ENCODE peak calls at places on chromosome 18, in four cellular contexts. A, L, S and B are unnamed samples.

GRCh38 chr18:36717422-36718110 is 111.2 kb downstream of the TPGS2 start:
- DNase-seq in A (no peak), L (no peak), S (no peak), B (no peak)

GRCh38 chr18:34522627-34523026 is 187.5 kb upstream of the DTNA start:
- DNase-seq in A (peak), L (no peak), S (no peak), B (no peak)

GRCh38 chr18:24204904-24205303 is 66.0 kb downstream of the CABYR start:
- DNase-seq in A (no peak), L (no peak), S (no peak), B (no peak)

GRCh38 chr18:6714027-6714426 is 15.5 kb upstream of the ARHGAP28 start:
- DNase-seq in A (no peak), L (no peak), S (no peak), B (no peak)

GRCh38 chr18:32383040-32383819 is 87.5 kb downstream of the GAREM1 start:
- DNase-seq in A (peak), L (no peak), S (peak), B (peak)

GRCh38 chr18:26575865-26576217 is 27.5 kb upstream of the KCTD1 start:
- DNase-seq in A (no peak), L (no peak), S (no peak), B (no peak)

GRCh38 chr18:46502444-46502843 is 154.6 kb downstream of the LOXHD1 start:
- DNase-seq in A (peak), L (no peak), S (peak), B (no peak)

GRCh38 chr18:42174909-42175308 is 219.9 kb downstream of the PIK3C3 start:
- DNase-seq in A (peak), L (no peak), S (peak), B (no peak)

GRCh38 chr18:35029103-35029502 is 12.1 kb upstream of the MAPRE2 start:
- DNase-seq in A (peak), L (no peak), S (peak), B (no peak)

GRCh38 chr18:37314534-37314933 is 251.1 kb downstream of the CELF4 start:
- DNase-seq in A (no peak), L (no peak), S (no peak), B (no peak)

GRCh38 chr18:40864846-40865245 is 1090.2 kb upstream of the PIK3C3 start:
- DNase-seq in A (no peak), L (no peak), S (peak), B (no peak)

GRCh38 chr18:26312196-26312595 is 86.0 kb downstream of the TAF4B start:
- DNase-seq in A (no peak), L (no peak), S (no peak), B (no peak)

GRCh38 chr18:12516049-12516677 is 108.4 kb downstream of the PRELID3A start:
- DNase-seq in A (peak), L (no peak), S (no peak), B (no peak)

GRCh38 chr18:21241224-21242131 is 554 bp upstream of the GREB1L start:
- DNase-seq in A (no peak), L (no peak), S (no peak), B (no peak)
- H3K4me3 ChIP-seq in A (peak), L (no peak), S (no peak), B (peak)

DNA sequence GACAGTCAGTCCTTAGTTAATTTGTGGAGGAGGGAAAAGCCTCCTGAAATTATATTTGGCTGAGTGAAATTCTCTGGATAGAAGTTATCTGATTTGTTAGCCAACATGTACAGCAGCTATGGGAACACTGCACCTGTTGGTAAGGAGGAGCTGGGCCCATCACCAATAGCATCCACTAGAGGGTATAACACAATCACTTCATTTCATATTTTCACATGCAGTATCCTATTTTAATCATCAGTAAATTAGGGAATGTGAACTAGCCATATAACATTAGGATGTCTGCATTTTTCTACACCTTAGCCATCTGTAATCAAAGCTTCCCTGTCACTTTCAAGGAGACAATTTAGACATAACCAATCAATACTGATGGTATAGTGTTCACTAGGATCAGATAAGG is 818.4 kb upstream of the CDH2 start:
- DNase-seq in A (no peak), L (no peak), S (no peak), B (no peak)
- TF ChIP-seq CTCF in A (peak), L (no peak), S (peak), B (peak)

GRCh38 chr18:2960983-2961696 is 51.8 kb downstream of the LPIN2 start:
- DNase-seq in A (no peak), L (no peak), S (no peak), B (no peak)
- H3K4me3 ChIP-seq in A (no peak), L (peak), S (no peak), B (no peak)

DNA sequence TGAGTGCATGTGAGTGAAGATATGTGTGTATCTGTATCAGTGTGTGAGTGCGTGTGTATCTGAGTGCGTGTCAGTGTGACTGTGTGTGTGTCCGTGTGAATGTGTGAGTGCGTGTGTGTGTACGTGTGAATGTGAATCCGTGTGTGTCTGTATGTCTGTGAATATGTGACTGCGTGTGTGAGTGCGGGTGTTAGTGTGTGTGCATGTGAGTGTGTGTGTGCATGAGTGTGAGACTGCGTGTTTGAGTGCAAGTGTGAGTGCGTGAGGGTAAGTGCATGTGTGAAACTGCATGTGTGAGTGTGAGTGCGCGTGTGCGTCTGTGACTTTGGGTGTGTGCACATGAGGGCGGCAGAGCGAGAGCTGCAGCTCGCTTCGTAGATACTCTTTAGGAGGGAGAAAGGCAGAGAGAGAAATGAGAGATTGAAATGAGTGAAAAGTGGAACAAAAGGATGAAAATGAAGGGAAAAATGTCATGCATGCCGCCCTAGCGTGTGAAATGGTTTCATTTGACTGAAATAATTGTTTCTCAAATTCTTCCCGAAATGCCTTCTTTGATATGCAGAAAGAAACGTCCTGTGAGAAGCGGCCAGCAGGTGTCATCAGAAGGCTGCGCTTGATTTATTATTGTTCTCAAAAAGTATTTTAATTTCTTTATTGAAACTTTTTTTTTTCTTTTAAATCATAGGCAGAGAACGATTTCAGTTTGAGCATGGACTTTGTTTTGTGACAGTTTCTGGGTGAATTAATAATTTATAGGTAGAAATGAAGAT is 25.6 kb downstream of the ZNF407 start:
- DNase-seq in A (peak), L (no peak), S (no peak), B (no peak)
- TF ChIP-seq CTCF in A (peak), L (peak), S (peak), B (peak)

DNA sequence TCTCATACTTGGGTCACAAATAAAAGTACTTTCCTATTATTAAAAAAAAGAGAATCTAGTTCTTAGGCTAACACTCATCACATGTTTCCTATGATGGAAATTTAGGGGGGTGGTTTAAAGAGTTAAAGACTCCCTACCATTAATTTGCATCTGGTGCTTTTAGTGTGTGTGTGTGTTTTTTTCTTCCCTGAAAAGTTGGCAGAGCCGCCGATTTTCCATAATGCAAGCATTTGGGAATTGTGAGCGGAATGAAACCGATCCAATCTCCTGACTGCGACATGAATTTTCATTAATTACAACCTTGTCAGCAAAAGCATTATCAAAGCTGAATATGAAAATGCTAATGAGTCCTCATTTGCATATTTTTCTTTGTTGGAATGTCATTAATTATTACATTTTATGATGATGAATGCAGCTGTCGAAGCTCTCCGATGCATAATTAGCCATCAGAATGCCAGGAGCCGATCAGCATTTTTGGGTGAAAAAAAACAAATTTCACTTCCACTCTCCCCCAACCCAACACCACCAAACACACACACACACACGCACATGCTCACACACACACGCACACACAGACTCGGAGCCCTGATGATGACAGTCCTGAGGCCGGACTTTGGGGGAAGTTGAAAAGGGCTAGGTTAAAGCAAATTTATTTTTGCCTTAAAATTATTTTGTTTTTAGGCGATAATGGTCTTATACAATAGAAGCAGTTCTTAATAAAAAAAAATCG is 165.4 kb downstream of the TCF4 start:
- DNase-seq in A (peak), L (no peak), S (peak), B (no peak)
- H3K4me3 ChIP-seq in A (peak), L (no peak), S (peak), B (peak)

GRCh38 chr18:49949991-49950395 is 136.7 kb upstream of the ACAA2 start:
- DNase-seq in A (no peak), L (no peak), S (no peak), B (no peak)

GRCh38 chr18:49948975-49949374 is 135.6 kb upstream of the ACAA2 start:
- DNase-seq in A (no peak), L (no peak), S (no peak), B (no peak)

GRCh38 chr18:49944681-49945080 is 131.3 kb upstream of the ACAA2 start:
- DNase-seq in A (peak), L (no peak), S (peak), B (no peak)
- TF ChIP-seq CTCF in A (no peak), L (no peak), S (peak), B (peak)

GRCh38 chr18:49490246-49490762 is 3.3 kb upstream of the C18orf32 start:
- DNase-seq in A (no peak), L (no peak), S (peak), B (no peak)

GRCh38 chr18:49486617-49486958 is 446 bp downstream of the C18orf32 start:
- DNase-seq in A (peak), L (peak), S (peak), B (no peak)

GRCh38 chr18:49486959-49487710 is at the start of gene C18orf32:
- DNase-seq in A (peak), L (peak), S (peak), B (peak)

GRCh38 chr18:49491534-49491856 is 4.5 kb upstream of the C18orf32 start:
- DNase-seq in A (no peak), L (no peak), S (no peak), B (no peak)

DNA sequence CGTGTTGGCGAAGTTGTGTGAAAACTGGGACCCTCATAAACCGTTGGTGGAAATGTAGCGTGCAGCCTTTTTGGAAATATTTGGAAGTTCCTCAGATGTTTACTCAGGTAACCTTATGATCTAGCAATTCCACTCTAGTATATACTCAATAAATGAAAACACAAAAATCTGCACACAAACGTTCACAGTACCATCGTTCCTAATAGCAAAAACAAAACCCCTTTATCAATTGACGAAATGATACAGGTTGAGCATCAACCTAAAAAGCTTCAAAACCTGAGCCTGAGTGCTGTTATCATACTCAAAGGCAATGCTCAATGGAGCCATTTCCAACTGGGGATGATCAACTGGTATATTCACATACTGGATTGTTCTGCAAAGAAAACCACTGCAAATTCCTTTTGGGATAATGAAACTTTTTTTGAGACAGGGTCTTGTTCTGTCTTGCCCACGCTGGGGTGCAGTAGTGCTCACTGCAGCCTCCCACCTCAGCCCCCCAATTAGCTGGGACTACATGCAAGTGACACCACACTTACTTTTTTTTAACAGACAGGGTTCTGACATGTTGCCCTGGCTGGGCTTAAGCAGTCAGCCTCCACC is 777 bp upstream of the C18orf32 start:
- DNase-seq in A (no peak), L (no peak), S (no peak), B (no peak)
- H3K4me3 ChIP-seq in A (peak), L (peak), S (peak), B (peak)

GRCh38 chr18:44969214-44969842 is 288.6 kb downstream of the SETBP1 start:
- DNase-seq in A (no peak), L (no peak), S (no peak), B (no peak)

GRCh38 chr18:44974174-44974573 is 293.5 kb downstream of the SETBP1 start:
- DNase-seq in A (no peak), L (no peak), S (no peak), B (no peak)

GRCh38 chr18:44967599-44967998 is 286.9 kb downstream of the SETBP1 start:
- DNase-seq in A (no peak), L (no peak), S (no peak), B (no peak)

GRCh38 chr18:44973282-44973681 is 292.6 kb downstream of the SETBP1 start:
- DNase-seq in A (peak), L (no peak), S (no peak), B (no peak)

GRCh38 chr18:44968336-44968735 is 287.6 kb downstream of the SETBP1 start:
- DNase-seq in A (no peak), L (no peak), S (no peak), B (no peak)
- TF ChIP-seq CTCF in A (no peak), L (no peak), S (no peak), B (no peak)